ENCODE peak calls at places on chromosomes 11 and 22, in eight cellular contexts. One of them, this sample, is unnamed.

GRCh38 chr11:17721242-17721999 is 2.0 kb downstream of the MYOD1 start:
- DNase-seq in breast epithelium: no peak
- DNase-seq in body of pancreas: no peak
- DNase-seq in HCT116: no peak
- DNase-seq in A549: no peak
- DNase-seq in CD8-positive, alpha-beta T cell: no peak
- DNase-seq in SK-N-SH: peak
- DNase-seq in kidney: no peak
- DNase-seq in this sample: no peak

GRCh38 chr22:46379301-46379930 is 43.9 kb downstream of the TRMU start:
- DNase-seq in kidney: peak
- DNase-seq in HCT116: no peak
- DNase-seq in breast epithelium: no peak
- DNase-seq in body of pancreas: peak
- DNase-seq in SK-N-SH: no peak
- DNase-seq in CD8-positive, alpha-beta T cell: no peak
- DNase-seq in A549: no peak
- DNase-seq in this sample: no peak

GRCh38 chr11:75946531-75947530 is 131.8 kb downstream of the UVRAG start:
- DNase-seq in breast epithelium: no peak
- DNase-seq in SK-N-SH: no peak
- DNase-seq in HCT116: peak
- DNase-seq in A549: no peak
- DNase-seq in CD8-positive, alpha-beta T cell: no peak
- DNase-seq in kidney: no peak
- DNase-seq in body of pancreas: peak
- DNase-seq in this sample: no peak

GRCh38 chr22:35638408-35638807 is 9.8 kb upstream of the APOL6 start:
- DNase-seq in body of pancreas: peak
- DNase-seq in CD8-positive, alpha-beta T cell: no peak
- DNase-seq in kidney: peak
- DNase-seq in SK-N-SH: peak
- DNase-seq in A549: no peak
- DNase-seq in HCT116: no peak
- DNase-seq in breast epithelium: peak
- DNase-seq in this sample: peak

GRCh38 chr22:37933711-37934376 is 19.6 kb downstream of the C22orf23 start:
- DNase-seq in CD8-positive, alpha-beta T cell: peak
- DNase-seq in kidney: peak
- DNase-seq in SK-N-SH: peak
- DNase-seq in HCT116: peak
- DNase-seq in body of pancreas: peak
- DNase-seq in A549: peak
- DNase-seq in breast epithelium: peak
- DNase-seq in this sample: peak

GRCh38 chr11:18064450-18065048 is 18.5 kb upstream of the TPH1 start:
- DNase-seq in CD8-positive, alpha-beta T cell: no peak
- DNase-seq in body of pancreas: peak
- DNase-seq in kidney: no peak
- DNase-seq in A549: no peak
- DNase-seq in SK-N-SH: no peak
- DNase-seq in breast epithelium: no peak
- DNase-seq in HCT116: no peak
- DNase-seq in this sample: no peak

GRCh38 chr11:4606231-4607015 is 1.6 kb downstream of the TRIM68 start:
- DNase-seq in kidney: no peak
- DNase-seq in breast epithelium: no peak
- DNase-seq in CD8-positive, alpha-beta T cell: no peak
- DNase-seq in HCT116: no peak
- DNase-seq in A549: no peak
- DNase-seq in body of pancreas: peak
- DNase-seq in SK-N-SH: no peak
- DNase-seq in this sample: no peak

GRCh38 chr22:45997775-45998637 is 21.0 kb upstream of the WNT7B start:
- DNase-seq in body of pancreas: no peak
- DNase-seq in CD8-positive, alpha-beta T cell: no peak
- DNase-seq in HCT116: no peak
- DNase-seq in A549: no peak
- DNase-seq in SK-N-SH: peak
- DNase-seq in kidney: peak
- DNase-seq in breast epithelium: no peak
- DNase-seq in this sample: no peak

GRCh38 chr11:103744496-103745153 is 291.8 kb upstream of the DDI1 start:
- DNase-seq in kidney: no peak
- DNase-seq in HCT116: no peak
- DNase-seq in SK-N-SH: no peak
- DNase-seq in A549: no peak
- DNase-seq in breast epithelium: no peak
- DNase-seq in CD8-positive, alpha-beta T cell: no peak
- DNase-seq in body of pancreas: no peak
- DNase-seq in this sample: no peak

GRCh38 chr11:70067591-70068341 is 10.4 kb upstream of the ANO1 start:
- DNase-seq in CD8-positive, alpha-beta T cell: peak
- DNase-seq in kidney: no peak
- DNase-seq in body of pancreas: no peak
- DNase-seq in breast epithelium: no peak
- DNase-seq in HCT116: peak
- DNase-seq in SK-N-SH: peak
- DNase-seq in A549: no peak
- DNase-seq in this sample: no peak

GRCh38 chr11:126362879-126363655 is 7.6 kb downstream of the ST3GAL4 start:
- DNase-seq in CD8-positive, alpha-beta T cell: no peak
- DNase-seq in SK-N-SH: no peak
- DNase-seq in HCT116: no peak
- DNase-seq in A549: no peak
- DNase-seq in body of pancreas: no peak
- DNase-seq in breast epithelium: peak
- DNase-seq in kidney: no peak
- DNase-seq in this sample: no peak

GRCh38 chr22:47190276-47190956 is 428.0 kb downstream of the TBC1D22A start:
- DNase-seq in CD8-positive, alpha-beta T cell: no peak
- DNase-seq in HCT116: no peak
- DNase-seq in breast epithelium: peak
- DNase-seq in SK-N-SH: no peak
- DNase-seq in A549: no peak
- DNase-seq in kidney: peak
- DNase-seq in body of pancreas: no peak
- DNase-seq in this sample: no peak

GRCh38 chr11:10566257-10566956 is 2.1 kb downstream of the LYVE1 start:
- DNase-seq in body of pancreas: no peak
- DNase-seq in breast epithelium: no peak
- DNase-seq in A549: no peak
- DNase-seq in HCT116: no peak
- DNase-seq in kidney: no peak
- DNase-seq in SK-N-SH: no peak
- DNase-seq in CD8-positive, alpha-beta T cell: no peak
- DNase-seq in this sample: no peak

GRCh38 chr22:19626666-19627065 is 87.6 kb upstream of the SEPTIN5 start:
- DNase-seq in A549: no peak
- DNase-seq in body of pancreas: no peak
- DNase-seq in breast epithelium: no peak
- DNase-seq in HCT116: no peak
- DNase-seq in kidney: no peak
- DNase-seq in CD8-positive, alpha-beta T cell: no peak
- DNase-seq in SK-N-SH: no peak
- DNase-seq in this sample: no peak

GRCh38 chr22:47604563-47604962 is 842.1 kb downstream of the TBC1D22A start:
- DNase-seq in breast epithelium: no peak
- DNase-seq in kidney: peak
- DNase-seq in SK-N-SH: no peak
- DNase-seq in A549: no peak
- DNase-seq in body of pancreas: no peak
- DNase-seq in CD8-positive, alpha-beta T cell: no peak
- DNase-seq in HCT116: no peak
- DNase-seq in this sample: no peak

GRCh38 chr11:102485095-102485722 is 32.6 kb upstream of the TMEM123 start:
- DNase-seq in breast epithelium: no peak
- DNase-seq in SK-N-SH: no peak
- DNase-seq in CD8-positive, alpha-beta T cell: no peak
- DNase-seq in body of pancreas: no peak
- DNase-seq in kidney: no peak
- DNase-seq in A549: no peak
- DNase-seq in HCT116: no peak
- DNase-seq in this sample: no peak

GRCh38 chr11:49405743-49406142 is 197.3 kb upstream of the FOLH1 start:
- DNase-seq in CD8-positive, alpha-beta T cell: no peak
- DNase-seq in SK-N-SH: no peak
- DNase-seq in A549: no peak
- DNase-seq in breast epithelium: no peak
- DNase-seq in HCT116: no peak
- DNase-seq in kidney: peak
- DNase-seq in body of pancreas: no peak
- DNase-seq in this sample: no peak

GRCh38 chr11:119505861-119506260 is 82.9 kb upstream of the THY1 start:
- DNase-seq in SK-N-SH: no peak
- DNase-seq in A549: no peak
- DNase-seq in kidney: no peak
- DNase-seq in body of pancreas: no peak
- DNase-seq in CD8-positive, alpha-beta T cell: no peak
- DNase-seq in HCT116: no peak
- DNase-seq in breast epithelium: no peak
- DNase-seq in this sample: no peak

GRCh38 chr22:19717691-19718254 is 3.5 kb downstream of the SEPTIN5 start:
- DNase-seq in breast epithelium: peak
- DNase-seq in CD8-positive, alpha-beta T cell: peak
- DNase-seq in SK-N-SH: peak
- DNase-seq in body of pancreas: peak
- DNase-seq in A549: peak
- DNase-seq in kidney: peak
- DNase-seq in HCT116: no peak
- DNase-seq in this sample: peak

GRCh38 chr22:33806191-33806590 is 114.1 kb downstream of the LARGE1 start:
- DNase-seq in kidney: no peak
- DNase-seq in breast epithelium: peak
- DNase-seq in CD8-positive, alpha-beta T cell: no peak
- DNase-seq in body of pancreas: no peak
- DNase-seq in SK-N-SH: no peak
- DNase-seq in HCT116: no peak
- DNase-seq in A549: no peak
- DNase-seq in this sample: no peak

GRCh38 chr11:117836077-117836960 is 11.8 kb upstream of the FXYD2 start:
- DNase-seq in SK-N-SH: no peak
- DNase-seq in A549: no peak
- DNase-seq in CD8-positive, alpha-beta T cell: peak
- DNase-seq in body of pancreas: no peak
- DNase-seq in breast epithelium: no peak
- DNase-seq in HCT116: no peak
- DNase-seq in kidney: peak
- DNase-seq in this sample: no peak

GRCh38 chr11:19080579-19080993 is 20.1 kb upstream of the MRGPRX2 start:
- DNase-seq in CD8-positive, alpha-beta T cell: no peak
- DNase-seq in kidney: peak
- DNase-seq in HCT116: no peak
- DNase-seq in body of pancreas: peak
- DNase-seq in breast epithelium: no peak
- DNase-seq in A549: no peak
- DNase-seq in SK-N-SH: no peak
- DNase-seq in this sample: no peak

GRCh38 chr11:45859661-45860140 is 12.4 kb downstream of the CRY2 start:
- DNase-seq in HCT116: no peak
- DNase-seq in CD8-positive, alpha-beta T cell: no peak
- DNase-seq in SK-N-SH: peak
- DNase-seq in breast epithelium: peak
- DNase-seq in A549: no peak
- DNase-seq in kidney: peak
- DNase-seq in body of pancreas: peak
- DNase-seq in this sample: peak

GRCh38 chr22:43882122-43882767 is 9.6 kb downstream of the PNPLA5 start:
- DNase-seq in kidney: peak
- DNase-seq in breast epithelium: peak
- DNase-seq in HCT116: no peak
- DNase-seq in SK-N-SH: no peak
- DNase-seq in A549: no peak
- DNase-seq in body of pancreas: peak
- DNase-seq in CD8-positive, alpha-beta T cell: no peak
- DNase-seq in this sample: no peak

GRCh38 chr11:127919206-127920000 is 668.0 kb downstream of the ETS1 start:
- DNase-seq in HCT116: no peak
- DNase-seq in CD8-positive, alpha-beta T cell: no peak
- DNase-seq in breast epithelium: no peak
- DNase-seq in kidney: no peak
- DNase-seq in SK-N-SH: no peak
- DNase-seq in body of pancreas: no peak
- DNase-seq in A549: no peak
- DNase-seq in this sample: peak
- H3K27ac ChIP-seq in HCT116: no peak
- H3K27ac ChIP-seq in CD8-positive, alpha-beta T cell: no peak
- H3K27ac ChIP-seq in breast epithelium: no peak
- H3K27ac ChIP-seq in kidney: no peak
- H3K27ac ChIP-seq in SK-N-SH: no peak
- H3K27ac ChIP-seq in body of pancreas: no peak
- H3K27ac ChIP-seq in A549: no peak
- H3K27ac ChIP-seq in this sample: peak

GRCh38 chr22:23754220-23754919 is at the start of gene VPREB3:
- DNase-seq in HCT116: no peak
- DNase-seq in SK-N-SH: no peak
- DNase-seq in breast epithelium: no peak
- DNase-seq in kidney: no peak
- DNase-seq in body of pancreas: no peak
- DNase-seq in CD8-positive, alpha-beta T cell: no peak
- DNase-seq in A549: no peak
- DNase-seq in this sample: no peak
- H3K4me3 ChIP-seq in HCT116: no peak
- H3K4me3 ChIP-seq in SK-N-SH: no peak
- H3K4me3 ChIP-seq in breast epithelium: no peak
- H3K4me3 ChIP-seq in kidney: no peak
- H3K4me3 ChIP-seq in body of pancreas: no peak
- H3K4me3 ChIP-seq in CD8-positive, alpha-beta T cell: no peak
- H3K4me3 ChIP-seq in A549: no peak
- H3K4me3 ChIP-seq in this sample: no peak

GRCh38 chr22:50544078-50544745 is 1.5 kb upstream of the KLHDC7B start:
- DNase-seq in CD8-positive, alpha-beta T cell: peak
- DNase-seq in breast epithelium: no peak
- DNase-seq in HCT116: no peak
- DNase-seq in kidney: peak
- DNase-seq in SK-N-SH: peak
- DNase-seq in A549: peak
- DNase-seq in body of pancreas: peak
- DNase-seq in this sample: no peak
- TF ChIP-seq CTCF in CD8-positive, alpha-beta T cell: peak
- TF ChIP-seq CTCF in breast epithelium: no peak
- TF ChIP-seq CTCF in HCT116: peak
- TF ChIP-seq CTCF in kidney: peak
- TF ChIP-seq CTCF in SK-N-SH: no peak
- TF ChIP-seq CTCF in A549: peak
- TF ChIP-seq CTCF in body of pancreas: peak
- TF ChIP-seq CTCF in this sample: peak

DNA sequence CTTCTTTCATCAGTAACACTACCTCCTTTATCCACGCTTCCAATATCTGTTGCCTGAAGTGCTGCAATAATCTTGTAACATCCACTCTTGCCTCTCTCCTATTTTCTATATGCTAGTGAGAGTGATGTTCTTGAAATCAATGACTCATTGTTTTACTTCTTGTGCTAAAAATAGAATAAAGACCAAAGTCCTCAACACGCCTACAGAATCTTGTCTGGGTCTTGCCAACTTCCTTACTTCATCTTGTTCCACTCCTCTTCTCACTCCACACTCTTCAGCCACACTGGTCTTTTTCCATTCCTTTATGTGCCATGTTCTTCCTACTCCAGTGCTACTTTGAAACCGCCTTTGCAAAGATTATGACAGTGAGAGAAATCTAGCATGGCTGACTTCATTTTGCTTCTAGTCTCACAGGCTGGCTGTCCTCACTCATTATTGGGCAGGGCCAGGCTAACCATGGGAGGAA is 136.4 kb downstream of the CCDC81 start:
- DNase-seq in breast epithelium: no peak
- DNase-seq in kidney: no peak
- DNase-seq in SK-N-SH: no peak
- DNase-seq in CD8-positive, alpha-beta T cell: no peak
- DNase-seq in HCT116: no peak
- DNase-seq in A549: peak
- DNase-seq in body of pancreas: no peak
- DNase-seq in this sample: no peak
- H3K27ac ChIP-seq in breast epithelium: no peak
- H3K27ac ChIP-seq in kidney: no peak
- H3K27ac ChIP-seq in SK-N-SH: no peak
- H3K27ac ChIP-seq in CD8-positive, alpha-beta T cell: no peak
- H3K27ac ChIP-seq in HCT116: no peak
- H3K27ac ChIP-seq in A549: peak
- H3K27ac ChIP-seq in body of pancreas: no peak
- H3K27ac ChIP-seq in this sample: no peak

This sample was measured in AG04450.